ENCODE peak calls at places on chromosomes 13 and 19, in eight cellular contexts. One of them, this sample, is unnamed. For H3K36me3, the result is how much of the 10 kb centered on the place peaks cover.

GRCh38 chr19:56111601-56112312 is 9.3 kb downstream of the ZNF787 start:
- DNase-seq in neuronal stem cell: no peak
- DNase-seq in neural progenitor cell: peak
- DNase-seq in hepatocyte: no peak
- DNase-seq in cardiac muscle cell: no peak
- DNase-seq in adrenal gland: peak
- DNase-seq in breast epithelium: no peak
- DNase-seq in left lung: peak
- DNase-seq in this sample: no peak

GRCh38 chr19:31232871-31233270 is 116.4 kb downstream of the TSHZ3 start:
- DNase-seq in left lung: no peak
- DNase-seq in cardiac muscle cell: peak
- DNase-seq in adrenal gland: no peak
- DNase-seq in hepatocyte: no peak
- DNase-seq in breast epithelium: no peak
- DNase-seq in neuronal stem cell: no peak
- DNase-seq in neural progenitor cell: no peak
- DNase-seq in this sample: no peak

GRCh38 chr13:31945202-31945978 is 86.2 kb upstream of the FRY start:
- DNase-seq in breast epithelium: peak
- DNase-seq in adrenal gland: peak
- DNase-seq in hepatocyte: peak
- DNase-seq in neural progenitor cell: peak
- DNase-seq in left lung: peak
- DNase-seq in neuronal stem cell: no peak
- DNase-seq in cardiac muscle cell: peak
- DNase-seq in this sample: no peak

GRCh38 chr19:29873801-29874575 is 62.2 kb downstream of the CCNE1 start:
- DNase-seq in hepatocyte: no peak
- DNase-seq in left lung: no peak
- DNase-seq in neural progenitor cell: no peak
- DNase-seq in adrenal gland: no peak
- DNase-seq in cardiac muscle cell: no peak
- DNase-seq in breast epithelium: no peak
- DNase-seq in neuronal stem cell: no peak
- DNase-seq in this sample: no peak

GRCh38 chr13:50149932-50150331 is 134.7 kb downstream of the KCNRG start:
- DNase-seq in cardiac muscle cell: peak
- DNase-seq in neuronal stem cell: no peak
- DNase-seq in left lung: no peak
- DNase-seq in adrenal gland: peak
- DNase-seq in hepatocyte: peak
- DNase-seq in breast epithelium: no peak
- DNase-seq in neural progenitor cell: no peak
- DNase-seq in this sample: no peak

GRCh38 chr19:15331419-15332310 is 674 bp downstream of the BRD4 start:
- DNase-seq in neural progenitor cell: peak
- DNase-seq in hepatocyte: peak
- DNase-seq in adrenal gland: peak
- DNase-seq in neuronal stem cell: peak
- DNase-seq in breast epithelium: peak
- DNase-seq in left lung: peak
- DNase-seq in cardiac muscle cell: peak
- DNase-seq in this sample: peak

GRCh38 chr13:43785681-43786471 is 896 bp downstream of the ENOX1 start:
- DNase-seq in neuronal stem cell: peak
- DNase-seq in adrenal gland: peak
- DNase-seq in left lung: peak
- DNase-seq in breast epithelium: peak
- DNase-seq in hepatocyte: peak
- DNase-seq in neural progenitor cell: peak
- DNase-seq in cardiac muscle cell: peak
- DNase-seq in this sample: peak

GRCh38 chr19:19434483-19435045 is 29.1 kb downstream of the GATAD2A start:
- DNase-seq in adrenal gland: no peak
- DNase-seq in neural progenitor cell: no peak
- DNase-seq in neuronal stem cell: no peak
- DNase-seq in cardiac muscle cell: peak
- DNase-seq in hepatocyte: no peak
- DNase-seq in breast epithelium: no peak
- DNase-seq in left lung: no peak
- DNase-seq in this sample: no peak

GRCh38 chr19:48444933-48445194 is 919 bp upstream of the GRWD1 start:
- DNase-seq in cardiac muscle cell: peak
- DNase-seq in adrenal gland: no peak
- DNase-seq in neuronal stem cell: no peak
- DNase-seq in hepatocyte: no peak
- DNase-seq in left lung: no peak
- DNase-seq in neural progenitor cell: no peak
- DNase-seq in breast epithelium: no peak
- DNase-seq in this sample: no peak

GRCh38 chr13:35833571-35834305 is 297.4 kb downstream of the DCLK1 start:
- DNase-seq in adrenal gland: no peak
- DNase-seq in neuronal stem cell: no peak
- DNase-seq in left lung: no peak
- DNase-seq in hepatocyte: no peak
- DNase-seq in neural progenitor cell: no peak
- DNase-seq in cardiac muscle cell: no peak
- DNase-seq in breast epithelium: no peak
- DNase-seq in this sample: no peak

GRCh38 chr13:97310809-97311436 is 88.8 kb downstream of the MBNL2 start:
- DNase-seq in breast epithelium: no peak
- DNase-seq in hepatocyte: no peak
- DNase-seq in adrenal gland: no peak
- DNase-seq in neuronal stem cell: no peak
- DNase-seq in left lung: no peak
- DNase-seq in cardiac muscle cell: no peak
- DNase-seq in neural progenitor cell: no peak
- DNase-seq in this sample: no peak

GRCh38 chr13:34156841-34157365 is 339.0 kb downstream of the RFC3 start:
- DNase-seq in breast epithelium: peak
- DNase-seq in adrenal gland: peak
- DNase-seq in neural progenitor cell: no peak
- DNase-seq in cardiac muscle cell: peak
- DNase-seq in hepatocyte: peak
- DNase-seq in neuronal stem cell: no peak
- DNase-seq in left lung: peak
- DNase-seq in this sample: peak

GRCh38 chr19:35013820-35014754 is 14.0 kb downstream of the GRAMD1A start:
- DNase-seq in breast epithelium: no peak
- DNase-seq in left lung: no peak
- DNase-seq in adrenal gland: no peak
- DNase-seq in neural progenitor cell: no peak
- DNase-seq in hepatocyte: peak
- DNase-seq in neuronal stem cell: no peak
- DNase-seq in cardiac muscle cell: peak
- DNase-seq in this sample: no peak

GRCh38 chr19:13064092-13064489 is 38.6 kb downstream of the LYL1 start:
- DNase-seq in left lung: no peak
- DNase-seq in adrenal gland: no peak
- DNase-seq in neural progenitor cell: no peak
- DNase-seq in neuronal stem cell: no peak
- DNase-seq in breast epithelium: no peak
- DNase-seq in cardiac muscle cell: no peak
- DNase-seq in hepatocyte: no peak
- DNase-seq in this sample: no peak
- H3K27ac ChIP-seq in left lung: no peak
- H3K27ac ChIP-seq in adrenal gland: no peak
- H3K27ac ChIP-seq in neural progenitor cell: no peak
- H3K27ac ChIP-seq in neuronal stem cell: no peak
- H3K27ac ChIP-seq in breast epithelium: peak
- H3K27ac ChIP-seq in cardiac muscle cell: no peak
- H3K27ac ChIP-seq in hepatocyte: no peak
- H3K27ac ChIP-seq in this sample: no peak

GRCh38 chr19:45816236-45817009 is 1.3 kb upstream of the RSPH6A start:
- DNase-seq in breast epithelium: no peak
- DNase-seq in neuronal stem cell: no peak
- DNase-seq in hepatocyte: no peak
- DNase-seq in neural progenitor cell: peak
- DNase-seq in left lung: peak
- DNase-seq in adrenal gland: no peak
- DNase-seq in cardiac muscle cell: no peak
- DNase-seq in this sample: no peak
- H3K4me3 ChIP-seq in breast epithelium: no peak
- H3K4me3 ChIP-seq in neuronal stem cell: peak
- H3K4me3 ChIP-seq in hepatocyte: no peak
- H3K4me3 ChIP-seq in neural progenitor cell: peak
- H3K4me3 ChIP-seq in left lung: no peak
- H3K4me3 ChIP-seq in adrenal gland: no peak
- H3K4me3 ChIP-seq in cardiac muscle cell: peak
- H3K4me3 ChIP-seq in this sample: peak

GRCh38 chr19:5624154-5624663 is 1.3 kb downstream of the SAFB start:
- DNase-seq in neuronal stem cell: no peak
- DNase-seq in hepatocyte: peak
- DNase-seq in neural progenitor cell: peak
- DNase-seq in left lung: no peak
- DNase-seq in adrenal gland: peak
- DNase-seq in breast epithelium: peak
- DNase-seq in cardiac muscle cell: peak
- DNase-seq in this sample: no peak
- H3K36me3 ChIP-seq in neuronal stem cell: half or more
- H3K36me3 ChIP-seq in hepatocyte: under half
- H3K36me3 ChIP-seq in neural progenitor cell: under half
- H3K36me3 ChIP-seq in left lung: half or more
- H3K36me3 ChIP-seq in adrenal gland: half or more
- H3K36me3 ChIP-seq in breast epithelium: under half
- H3K36me3 ChIP-seq in cardiac muscle cell: under half
- H3K36me3 ChIP-seq in this sample: half or more

GRCh38 chr13:27125357-27126282 is 46.0 kb downstream of the USP12 start:
- DNase-seq in neuronal stem cell: no peak
- DNase-seq in breast epithelium: no peak
- DNase-seq in hepatocyte: no peak
- DNase-seq in left lung: no peak
- DNase-seq in adrenal gland: no peak
- DNase-seq in cardiac muscle cell: no peak
- DNase-seq in neural progenitor cell: no peak
- DNase-seq in this sample: no peak
- H3K27ac ChIP-seq in neuronal stem cell: no peak
- H3K27ac ChIP-seq in breast epithelium: no peak
- H3K27ac ChIP-seq in hepatocyte: no peak
- H3K27ac ChIP-seq in left lung: no peak
- H3K27ac ChIP-seq in adrenal gland: no peak
- H3K27ac ChIP-seq in cardiac muscle cell: peak
- H3K27ac ChIP-seq in neural progenitor cell: no peak
- H3K27ac ChIP-seq in this sample: no peak

GRCh38 chr19:53156888-53157287 is 2.0 kb downstream of the ZNF347 start:
- DNase-seq in neuronal stem cell: no peak
- DNase-seq in left lung: no peak
- DNase-seq in neural progenitor cell: no peak
- DNase-seq in hepatocyte: no peak
- DNase-seq in adrenal gland: no peak
- DNase-seq in breast epithelium: no peak
- DNase-seq in cardiac muscle cell: no peak
- DNase-seq in this sample: no peak
- H3K4me3 ChIP-seq in neuronal stem cell: no peak
- H3K4me3 ChIP-seq in left lung: no peak
- H3K4me3 ChIP-seq in neural progenitor cell: peak
- H3K4me3 ChIP-seq in hepatocyte: no peak
- H3K4me3 ChIP-seq in adrenal gland: no peak
- H3K4me3 ChIP-seq in breast epithelium: peak
- H3K4me3 ChIP-seq in cardiac muscle cell: no peak
- H3K4me3 ChIP-seq in this sample: no peak

This sample was measured in WERI-Rb-1.